ENCODE peak calls at places on chromosomes 16 and 17, in four cellular contexts. T is heart left ventricle; H is stimulated activated CD8-positive, alpha-beta memory T cell treated with anti-CD3 and anti-CD28 coated beads, Interleukin-2, amount 100 ng/mL, for 1 hour; G is CD4-positive, alpha-beta T cell. S is an unnamed sample.

GRCh38 chr16:54178491-54178976 is 108.1 kb downstream of the IRX3 start:
- DNase-seq in T (no peak), H (no peak), G (no peak), S (no peak)

GRCh38 chr17:75869282-75870141 is 8.9 kb downstream of the TRIM47 start:
- DNase-seq in T (peak; percentile 75), H (no peak), G (no peak), S (no peak)

GRCh38 chr17:62163847-62164246 is 98.8 kb upstream of the MED13 start:
- DNase-seq in T (no peak), H (no peak), G (no peak), S (no peak)

GRCh38 chr16:68539704-68540370 is 746 bp downstream of the ZFP90 start:
- DNase-seq in T (peak; percentile 28), H (no peak), G (no peak), S (no peak)

GRCh38 chr16:2507052-2507678 is 6.6 kb upstream of the ATP6V0C start:
- DNase-seq in T (no peak), H (no peak), G (no peak), S (no peak)

GRCh38 chr17:38897176-38897575 is 27.3 kb downstream of the LASP1 start:
- DNase-seq in T (peak; percentile 90), H (no peak), G (no peak), S (no peak)

GRCh38 chr17:66567234-66568170 is 265.1 kb downstream of the PRKCA start:
- DNase-seq in T (peak; percentile 69), H (peak; percentile 69), G (peak; percentile 75), S (peak; percentile 74)

GRCh38 chr16:53558665-53559064 is 55.7 kb upstream of the AKTIP start:
- DNase-seq in T (no peak), H (no peak), G (no peak), S (no peak)

GRCh38 chr17:74460996-74461395 is 5.4 kb upstream of the CD300A start:
- DNase-seq in T (no peak), H (no peak), G (no peak), S (no peak)

GRCh38 chr16:8850279-8850885 is 18.4 kb downstream of the CARHSP1 start:
- DNase-seq in T (peak; percentile 77), H (no peak), G (no peak), S (peak; percentile 61)

GRCh38 chr17:44688675-44689491 is 693 bp downstream of the CCDC43 start:
- DNase-seq in T (no peak), H (no peak), G (no peak), S (no peak)

GRCh38 chr16:11359370-11359769 is 14.1 kb downstream of the RMI2 start:
- DNase-seq in T (no peak), H (no peak), G (no peak), S (peak; percentile 60)

GRCh38 chr16:11084484-11085024 is 140.2 kb downstream of the CLEC16A start:
- DNase-seq in T (peak; percentile 13), H (no peak), G (no peak), S (no peak)

GRCh38 chr17:49557204-49558024 is 18.3 kb upstream of the NXPH3 start:
- DNase-seq in T (no peak), H (no peak), G (no peak), S (no peak)

GRCh38 chr17:29331330-29331729 is 37.4 kb upstream of the NUFIP2 start:
- DNase-seq in T (no peak), H (no peak), G (no peak), S (no peak)

GRCh38 chr16:27515874-27516353 is 33.8 kb downstream of the GTF3C1 start:
- DNase-seq in T (no peak), H (no peak), G (peak; percentile 6), S (no peak)

GRCh38 chr17:47267354-47267828 is 13.8 kb downstream of the ITGB3 start:
- DNase-seq in T (no peak), H (no peak), G (no peak), S (peak; percentile 66)

GRCh38 chr17:78795241-78795640 is 13.2 kb upstream of the CYTH1 start:
- DNase-seq in T (no peak), H (no peak), G (no peak), S (no peak)

GRCh38 chr17:245611-246010 is 64.2 kb upstream of the DOC2B start:
- DNase-seq in T (no peak), H (no peak), G (no peak), S (no peak)

GRCh38 chr16:20202747-20203146 is 124.6 kb downstream of the GP2 start:
- DNase-seq in T (no peak), H (no peak), G (no peak), S (no peak)

GRCh38 chr17:68103148-68103547 is 67.6 kb downstream of the KPNA2 start:
- DNase-seq in T (no peak), H (no peak), G (no peak), S (no peak)

GRCh38 chr17:27199948-27200347 is 94.0 kb upstream of the WSB1 start:
- DNase-seq in T (no peak), H (no peak), G (no peak), S (no peak)

GRCh38 chr17:31593806-31594205 is 202.3 kb downstream of the RAB11FIP4 start:
- DNase-seq in T (peak; percentile 44), H (no peak), G (no peak), S (peak; percentile 73)

GRCh38 chr16:57893559-57894389 is 77.2 kb downstream of the CNGB1 start:
- DNase-seq in T (no peak), H (no peak), G (no peak), S (peak; percentile 99)

GRCh38 chr16:8505327-8505991 is 84.9 kb downstream of the TMEM114 start:
- DNase-seq in T (no peak), H (no peak), G (no peak), S (peak; percentile 5)

S was measured in foreskin keratinocyte.